ENCODE peak calls at places on chromosomes 6 and 20, in six cellular contexts. Y is GM04504; M is effector memory CD4-positive, alpha-beta T cell; B is H7; U is fibroblast of mammary gland; Z is occipital lobe. F is an unnamed sample.

GRCh38 chr6:22236626-22237414 is 60.0 kb downstream of the PRL start:
- DNase-seq in U (peak; percentile 99), Z (no peak), B (no peak), Y (peak; percentile 89), M (no peak), F (no peak)

GRCh38 chr6:30882764-30883475 is 1.4 kb upstream of the DDR1 start:
- DNase-seq in Z (no peak), M (no peak), B (peak; percentile 94), Y (no peak), U (no peak), F (peak; percentile 58)

GRCh38 chr6:70371454-70372105 is 41.7 kb upstream of the FAM135A start:
- DNase-seq in Z (no peak), B (peak; percentile 5), M (no peak), U (peak; percentile 87), Y (peak; percentile 28), F (no peak)

GRCh38 chr20:25220810-25221591 is 25.5 kb downstream of the ENTPD6 start:
- DNase-seq in Z (no peak), B (peak; percentile 26), U (no peak), Y (no peak), M (no peak), F (no peak)

GRCh38 chr6:136526196-136526930 is 23.9 kb downstream of the MAP7 start:
- DNase-seq in B (peak; percentile 56), Z (peak; percentile 81), U (peak; percentile 61), Y (peak; percentile 50), M (no peak), F (peak; percentile 27)

GRCh38 chr20:10263385-10264165 is 44.9 kb downstream of the SNAP25 start:
- DNase-seq in B (no peak), U (peak; percentile 23), M (no peak), Y (no peak), Z (no peak), F (no peak)

GRCh38 chr6:37283786-37284185 is 25.8 kb upstream of the TMEM217 start:
- DNase-seq in U (no peak), Y (no peak), Z (peak; percentile 24), M (no peak), B (no peak), F (no peak)

GRCh38 chr6:39053016-39053595 is 4.5 kb downstream of the GLP1R start:
- DNase-seq in U (no peak), B (no peak), Y (no peak), M (no peak), Z (no peak), F (no peak)

GRCh38 chr6:148513145-148514071 is 170.8 kb downstream of the SASH1 start:
- DNase-seq in Z (no peak), Y (peak; percentile 78), M (no peak), B (peak; percentile 67), U (peak; percentile 83), F (no peak)

GRCh38 chr6:579339-579738 is 77.6 kb downstream of the HUS1B start:
- DNase-seq in U (peak; percentile 42), Z (no peak), B (no peak), M (no peak), Y (peak; percentile 15), F (no peak)

GRCh38 chr6:8707956-8708772 is 272.8 kb upstream of the SLC35B3 start:
- DNase-seq in U (peak; percentile 1), Y (no peak), M (no peak), B (peak; percentile 10), Z (no peak), F (no peak)

GRCh38 chr6:144696610-144697376 is 411.7 kb downstream of the UTRN start:
- DNase-seq in Z (no peak), Y (no peak), B (no peak), U (peak; percentile 25), M (no peak), F (no peak)

F was measured in mesothelial cell of epicardium.